ENCODE peak calls at places on chromosomes 2 and 18, in six cellular contexts. One of them, this sample, is unnamed. For H3K27me3, the result is how much of the 10 kb centered on the place peaks cover.

GRCh38 chr2:157748371-157749132 is 119.9 kb upstream of the ACVR1C start:
- DNase-seq in breast epithelium: no peak
- DNase-seq in CD8-positive, alpha-beta T cell: no peak
- DNase-seq in CD4-positive, alpha-beta T cell: no peak
- DNase-seq in mesendoderm: no peak
- DNase-seq in uterus: no peak
- DNase-seq in this sample: no peak

GRCh38 chr2:70089220-70089945 is 2.1 kb downstream of the PCBP1 start:
- DNase-seq in mesendoderm: peak
- DNase-seq in CD4-positive, alpha-beta T cell: peak
- DNase-seq in breast epithelium: no peak
- DNase-seq in uterus: no peak
- DNase-seq in CD8-positive, alpha-beta T cell: peak
- DNase-seq in this sample: no peak

GRCh38 chr18:29028560-29028959 is 851.6 kb upstream of the CDH2 start:
- DNase-seq in mesendoderm: no peak
- DNase-seq in uterus: no peak
- DNase-seq in CD8-positive, alpha-beta T cell: no peak
- DNase-seq in CD4-positive, alpha-beta T cell: no peak
- DNase-seq in breast epithelium: no peak
- DNase-seq in this sample: no peak

GRCh38 chr2:173232956-173233744 is 121.5 kb upstream of the CDCA7 start:
- DNase-seq in mesendoderm: no peak
- DNase-seq in CD4-positive, alpha-beta T cell: no peak
- DNase-seq in breast epithelium: no peak
- DNase-seq in uterus: no peak
- DNase-seq in CD8-positive, alpha-beta T cell: no peak
- DNase-seq in this sample: no peak

GRCh38 chr2:166565501-166565900 is 71.5 kb upstream of the SCN7A start:
- DNase-seq in uterus: no peak
- DNase-seq in mesendoderm: no peak
- DNase-seq in CD4-positive, alpha-beta T cell: no peak
- DNase-seq in CD8-positive, alpha-beta T cell: no peak
- DNase-seq in breast epithelium: no peak
- DNase-seq in this sample: no peak

GRCh38 chr18:46755315-46756171 is 1.3 kb downstream of the ST8SIA5 start:
- DNase-seq in CD4-positive, alpha-beta T cell: no peak
- DNase-seq in breast epithelium: no peak
- DNase-seq in CD8-positive, alpha-beta T cell: no peak
- DNase-seq in mesendoderm: peak
- DNase-seq in uterus: no peak
- DNase-seq in this sample: no peak

GRCh38 chr2:231228223-231228622 is 29.8 kb downstream of the ARMC9 start:
- DNase-seq in mesendoderm: no peak
- DNase-seq in CD4-positive, alpha-beta T cell: no peak
- DNase-seq in uterus: no peak
- DNase-seq in breast epithelium: no peak
- DNase-seq in CD8-positive, alpha-beta T cell: no peak
- DNase-seq in this sample: no peak

GRCh38 chr2:28828382-28828781 is 17.7 kb downstream of the SPDYA start:
- DNase-seq in CD8-positive, alpha-beta T cell: no peak
- DNase-seq in CD4-positive, alpha-beta T cell: no peak
- DNase-seq in mesendoderm: no peak
- DNase-seq in breast epithelium: no peak
- DNase-seq in uterus: no peak
- DNase-seq in this sample: no peak

GRCh38 chr2:222108957-222109595 is 189.7 kb downstream of the PAX3 start:
- DNase-seq in CD8-positive, alpha-beta T cell: no peak
- DNase-seq in CD4-positive, alpha-beta T cell: no peak
- DNase-seq in uterus: no peak
- DNase-seq in mesendoderm: no peak
- DNase-seq in breast epithelium: no peak
- DNase-seq in this sample: no peak

GRCh38 chr2:42368817-42369550 is 8.0 kb upstream of the COX7A2L start:
- DNase-seq in uterus: peak
- DNase-seq in CD4-positive, alpha-beta T cell: no peak
- DNase-seq in breast epithelium: peak
- DNase-seq in mesendoderm: no peak
- DNase-seq in CD8-positive, alpha-beta T cell: no peak
- DNase-seq in this sample: peak

GRCh38 chr2:18149660-18150246 is 271.3 kb downstream of the KCNS3 start:
- DNase-seq in CD4-positive, alpha-beta T cell: no peak
- DNase-seq in uterus: no peak
- DNase-seq in CD8-positive, alpha-beta T cell: no peak
- DNase-seq in breast epithelium: no peak
- DNase-seq in mesendoderm: peak
- DNase-seq in this sample: no peak

GRCh38 chr2:197556456-197556855 is 40.6 kb downstream of the MOB4 start:
- DNase-seq in CD4-positive, alpha-beta T cell: no peak
- DNase-seq in mesendoderm: peak
- DNase-seq in uterus: no peak
- DNase-seq in breast epithelium: no peak
- DNase-seq in CD8-positive, alpha-beta T cell: no peak
- DNase-seq in this sample: no peak

GRCh38 chr2:233208382-233209116 is 42.9 kb upstream of the ATG16L1 start:
- DNase-seq in CD8-positive, alpha-beta T cell: no peak
- DNase-seq in uterus: no peak
- DNase-seq in mesendoderm: peak
- DNase-seq in CD4-positive, alpha-beta T cell: no peak
- DNase-seq in breast epithelium: no peak
- DNase-seq in this sample: no peak

GRCh38 chr2:152720794-152721193 is 2.4 kb downstream of the ARL6IP6 start:
- DNase-seq in uterus: no peak
- DNase-seq in breast epithelium: no peak
- DNase-seq in CD4-positive, alpha-beta T cell: no peak
- DNase-seq in CD8-positive, alpha-beta T cell: no peak
- DNase-seq in mesendoderm: no peak
- DNase-seq in this sample: no peak

GRCh38 chr2:55302241-55302640 is 33.2 kb upstream of the MTIF2 start:
- DNase-seq in uterus: no peak
- DNase-seq in breast epithelium: no peak
- DNase-seq in CD4-positive, alpha-beta T cell: no peak
- DNase-seq in mesendoderm: no peak
- DNase-seq in CD8-positive, alpha-beta T cell: no peak
- DNase-seq in this sample: no peak

GRCh38 chr2:223797811-223798721 is 39.3 kb downstream of the AP1S3 start:
- DNase-seq in CD8-positive, alpha-beta T cell: no peak
- DNase-seq in mesendoderm: peak
- DNase-seq in breast epithelium: no peak
- DNase-seq in uterus: peak
- DNase-seq in CD4-positive, alpha-beta T cell: no peak
- DNase-seq in this sample: no peak

GRCh38 chr2:8558096-8558495 is 123.8 kb upstream of the ID2 start:
- DNase-seq in CD8-positive, alpha-beta T cell: no peak
- DNase-seq in breast epithelium: no peak
- DNase-seq in CD4-positive, alpha-beta T cell: peak
- DNase-seq in mesendoderm: no peak
- DNase-seq in uterus: peak
- DNase-seq in this sample: no peak

GRCh38 chr2:20421336-20421987 is 25.4 kb upstream of the RHOB start:
- DNase-seq in mesendoderm: no peak
- DNase-seq in breast epithelium: no peak
- DNase-seq in CD4-positive, alpha-beta T cell: no peak
- DNase-seq in uterus: no peak
- DNase-seq in CD8-positive, alpha-beta T cell: no peak
- DNase-seq in this sample: no peak

GRCh38 chr2:70479816-70480215 is 73.8 kb downstream of the TGFA start:
- DNase-seq in breast epithelium: no peak
- DNase-seq in CD4-positive, alpha-beta T cell: no peak
- DNase-seq in CD8-positive, alpha-beta T cell: no peak
- DNase-seq in mesendoderm: no peak
- DNase-seq in uterus: no peak
- DNase-seq in this sample: no peak

GRCh38 chr18:73986711-73987110 is 160.9 kb downstream of the FBXO15 start:
- DNase-seq in CD4-positive, alpha-beta T cell: no peak
- DNase-seq in mesendoderm: no peak
- DNase-seq in CD8-positive, alpha-beta T cell: no peak
- DNase-seq in breast epithelium: no peak
- DNase-seq in uterus: no peak
- DNase-seq in this sample: no peak

GRCh38 chr18:50662177-50662576 is 102.3 kb downstream of the MAPK4 start:
- DNase-seq in CD4-positive, alpha-beta T cell: no peak
- DNase-seq in mesendoderm: peak
- DNase-seq in CD8-positive, alpha-beta T cell: no peak
- DNase-seq in uterus: no peak
- DNase-seq in breast epithelium: no peak
- DNase-seq in this sample: no peak

GRCh38 chr2:3186766-3187165 is 190.9 kb downstream of the EIPR1 start:
- DNase-seq in uterus: no peak
- DNase-seq in breast epithelium: no peak
- DNase-seq in CD4-positive, alpha-beta T cell: no peak
- DNase-seq in CD8-positive, alpha-beta T cell: no peak
- DNase-seq in mesendoderm: no peak
- DNase-seq in this sample: peak

GRCh38 chr2:69169990-69170389 is 157.0 kb downstream of the ANTXR1 start:
- DNase-seq in mesendoderm: no peak
- DNase-seq in uterus: no peak
- DNase-seq in breast epithelium: no peak
- DNase-seq in CD8-positive, alpha-beta T cell: no peak
- DNase-seq in CD4-positive, alpha-beta T cell: no peak
- DNase-seq in this sample: no peak

GRCh38 chr2:24280645-24281044 is 79.7 kb downstream of the ITSN2 start:
- DNase-seq in breast epithelium: no peak
- DNase-seq in CD8-positive, alpha-beta T cell: no peak
- DNase-seq in mesendoderm: peak
- DNase-seq in CD4-positive, alpha-beta T cell: no peak
- DNase-seq in uterus: no peak
- DNase-seq in this sample: no peak
- H3K27me3 ChIP-seq in breast epithelium: under half
- H3K27me3 ChIP-seq in CD8-positive, alpha-beta T cell: under half
- H3K27me3 ChIP-seq in mesendoderm: under half
- H3K27me3 ChIP-seq in CD4-positive, alpha-beta T cell: under half
- H3K27me3 ChIP-seq in uterus: under half
- H3K27me3 ChIP-seq in this sample: under half

GRCh38 chr2:234986866-234987720 is 35.3 kb downstream of the SH3BP4 start:
- DNase-seq in CD8-positive, alpha-beta T cell: no peak
- DNase-seq in mesendoderm: no peak
- DNase-seq in uterus: no peak
- DNase-seq in breast epithelium: no peak
- DNase-seq in CD4-positive, alpha-beta T cell: no peak
- DNase-seq in this sample: no peak

GRCh38 chr2:234988491-234988890 is 36.7 kb downstream of the SH3BP4 start:
- DNase-seq in CD8-positive, alpha-beta T cell: no peak
- DNase-seq in breast epithelium: no peak
- DNase-seq in mesendoderm: no peak
- DNase-seq in CD4-positive, alpha-beta T cell: no peak
- DNase-seq in uterus: no peak
- DNase-seq in this sample: no peak

GRCh38 chr2:234989183-234989701 is 37.4 kb downstream of the SH3BP4 start:
- DNase-seq in CD4-positive, alpha-beta T cell: no peak
- DNase-seq in breast epithelium: peak
- DNase-seq in uterus: peak
- DNase-seq in CD8-positive, alpha-beta T cell: no peak
- DNase-seq in mesendoderm: no peak
- DNase-seq in this sample: peak

GRCh38 chr2:234986346-234986745 is 34.5 kb downstream of the SH3BP4 start:
- DNase-seq in mesendoderm: peak
- DNase-seq in breast epithelium: no peak
- DNase-seq in CD4-positive, alpha-beta T cell: no peak
- DNase-seq in CD8-positive, alpha-beta T cell: no peak
- DNase-seq in uterus: no peak
- DNase-seq in this sample: no peak

DNA sequence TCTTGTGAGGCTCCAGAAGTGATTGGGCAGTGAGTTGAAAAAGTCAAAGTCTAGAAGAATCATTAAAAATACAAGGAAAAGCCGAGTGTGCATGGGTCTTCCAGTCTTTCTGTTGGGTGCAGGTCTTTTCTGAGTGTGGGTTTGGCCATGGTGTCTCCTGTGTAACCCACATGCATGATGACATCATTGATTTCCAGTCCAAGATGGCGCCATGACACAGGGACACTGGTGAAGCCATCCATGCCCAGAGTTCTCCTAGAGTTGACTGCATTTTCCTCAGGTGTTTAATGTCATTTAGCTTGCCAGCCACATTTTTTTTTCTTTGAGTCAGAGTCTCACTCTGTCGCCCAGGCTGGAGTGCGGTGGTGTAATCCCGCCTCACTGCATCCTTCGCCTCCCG is 35.9 kb downstream of the SH3BP4 start:
- DNase-seq in CD4-positive, alpha-beta T cell: no peak
- DNase-seq in mesendoderm: no peak
- DNase-seq in breast epithelium: no peak
- DNase-seq in CD8-positive, alpha-beta T cell: no peak
- DNase-seq in uterus: no peak
- DNase-seq in this sample: no peak
- H3K27ac ChIP-seq in CD4-positive, alpha-beta T cell: no peak
- H3K27ac ChIP-seq in mesendoderm: no peak
- H3K27ac ChIP-seq in breast epithelium: no peak
- H3K27ac ChIP-seq in CD8-positive, alpha-beta T cell: no peak
- H3K27ac ChIP-seq in uterus: no peak
- H3K27ac ChIP-seq in this sample: no peak

GRCh38 chr2:10076988-10077527 is 3.2 kb downstream of the CYS1 start:
- DNase-seq in breast epithelium: no peak
- DNase-seq in CD8-positive, alpha-beta T cell: no peak
- DNase-seq in mesendoderm: no peak
- DNase-seq in CD4-positive, alpha-beta T cell: no peak
- DNase-seq in uterus: no peak
- DNase-seq in this sample: no peak

GRCh38 chr2:10078001-10078400 is 2.2 kb downstream of the CYS1 start:
- DNase-seq in CD8-positive, alpha-beta T cell: no peak
- DNase-seq in breast epithelium: no peak
- DNase-seq in CD4-positive, alpha-beta T cell: no peak
- DNase-seq in uterus: no peak
- DNase-seq in mesendoderm: no peak
- DNase-seq in this sample: no peak

GRCh38 chr2:10075101-10075500 is 5.1 kb downstream of the CYS1 start:
- DNase-seq in breast epithelium: no peak
- DNase-seq in mesendoderm: no peak
- DNase-seq in uterus: no peak
- DNase-seq in CD8-positive, alpha-beta T cell: no peak
- DNase-seq in CD4-positive, alpha-beta T cell: no peak
- DNase-seq in this sample: no peak

GRCh38 chr2:10075571-10076209 is 4.5 kb downstream of the CYS1 start:
- DNase-seq in CD8-positive, alpha-beta T cell: no peak
- DNase-seq in CD4-positive, alpha-beta T cell: no peak
- DNase-seq in mesendoderm: no peak
- DNase-seq in uterus: no peak
- DNase-seq in breast epithelium: no peak
- DNase-seq in this sample: no peak

GRCh38 chr2:10076511-10076910 is 3.7 kb downstream of the CYS1 start:
- DNase-seq in CD4-positive, alpha-beta T cell: no peak
- DNase-seq in breast epithelium: no peak
- DNase-seq in uterus: no peak
- DNase-seq in CD8-positive, alpha-beta T cell: no peak
- DNase-seq in mesendoderm: no peak
- DNase-seq in this sample: no peak
- H3K27me3 ChIP-seq in CD4-positive, alpha-beta T cell: half or more
- H3K27me3 ChIP-seq in breast epithelium: under half
- H3K27me3 ChIP-seq in uterus: under half
- H3K27me3 ChIP-seq in CD8-positive, alpha-beta T cell: under half
- H3K27me3 ChIP-seq in mesendoderm: under half
- H3K27me3 ChIP-seq in this sample: under half

DNA sequence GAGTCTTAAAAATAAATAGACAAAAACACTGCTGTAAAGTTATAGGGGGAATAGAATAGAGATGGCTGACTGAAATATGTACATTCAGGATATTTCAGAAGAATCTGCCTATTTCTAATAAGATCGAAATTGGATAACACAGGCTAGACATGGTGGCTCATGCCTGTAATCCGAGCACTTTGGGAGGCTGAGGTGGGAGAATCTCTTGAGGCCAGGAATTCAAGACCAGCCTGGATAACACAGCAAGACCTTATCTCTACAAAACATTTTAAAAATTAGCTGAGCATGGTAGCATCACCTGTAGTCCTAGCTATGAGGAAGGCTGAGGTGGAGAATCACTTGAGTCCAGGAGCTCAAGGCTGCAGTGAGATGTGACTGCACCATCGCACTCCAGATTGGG is 146.6 kb upstream of the CCDC150 start:
- DNase-seq in breast epithelium: no peak
- DNase-seq in CD4-positive, alpha-beta T cell: no peak
- DNase-seq in uterus: no peak
- DNase-seq in mesendoderm: no peak
- DNase-seq in CD8-positive, alpha-beta T cell: no peak
- DNase-seq in this sample: no peak
- H3K27ac ChIP-seq in breast epithelium: no peak
- H3K27ac ChIP-seq in CD4-positive, alpha-beta T cell: no peak
- H3K27ac ChIP-seq in uterus: no peak
- H3K27ac ChIP-seq in mesendoderm: no peak
- H3K27ac ChIP-seq in CD8-positive, alpha-beta T cell: no peak
- H3K27ac ChIP-seq in this sample: no peak

This sample was measured in right cardiac atrium.